ENCODE peak calls at places on chromosomes 12 and 14, in five cellular contexts. One of them, this sample, is unnamed.

GRCh38 chr12:21757665-21758064 is 16.8 kb downstream of the KCNJ8 start:
- DNase-seq in astrocyte: no peak
- DNase-seq in GM23338: no peak
- DNase-seq in natural killer cell: no peak
- DNase-seq in progenitor cell of endocrine pancreas: no peak
- DNase-seq in this sample: no peak

GRCh38 chr12:115847398-115847797 is 430.1 kb downstream of the MED13L start:
- DNase-seq in GM23338: no peak
- DNase-seq in natural killer cell: no peak
- DNase-seq in astrocyte: no peak
- DNase-seq in progenitor cell of endocrine pancreas: no peak
- DNase-seq in this sample: no peak

GRCh38 chr14:34853041-34853440 is 22.1 kb downstream of the BAZ1A start:
- DNase-seq in astrocyte: no peak
- DNase-seq in natural killer cell: no peak
- DNase-seq in GM23338: no peak
- DNase-seq in progenitor cell of endocrine pancreas: no peak
- DNase-seq in this sample: no peak

GRCh38 chr12:120116792-120117651 is 469 bp upstream of the RAB35 start:
- DNase-seq in progenitor cell of endocrine pancreas: peak
- DNase-seq in natural killer cell: peak
- DNase-seq in GM23338: peak
- DNase-seq in astrocyte: no peak
- DNase-seq in this sample: peak

GRCh38 chr12:52681551-52682380 is 1.6 kb upstream of the KRT1 start:
- DNase-seq in progenitor cell of endocrine pancreas: no peak
- DNase-seq in astrocyte: no peak
- DNase-seq in natural killer cell: no peak
- DNase-seq in GM23338: no peak
- DNase-seq in this sample: no peak

GRCh38 chr14:87264796-87265195 is 728.2 kb downstream of the GALC start:
- DNase-seq in natural killer cell: no peak
- DNase-seq in GM23338: no peak
- DNase-seq in astrocyte: peak
- DNase-seq in progenitor cell of endocrine pancreas: no peak
- DNase-seq in this sample: no peak

GRCh38 chr14:70269582-70269981 is 80.8 kb upstream of the SLC8A3 start:
- DNase-seq in progenitor cell of endocrine pancreas: no peak
- DNase-seq in astrocyte: no peak
- DNase-seq in GM23338: no peak
- DNase-seq in natural killer cell: no peak
- DNase-seq in this sample: no peak

GRCh38 chr14:38662781-38663180 is 406.9 kb upstream of the CLEC14A start:
- DNase-seq in progenitor cell of endocrine pancreas: no peak
- DNase-seq in GM23338: no peak
- DNase-seq in natural killer cell: no peak
- DNase-seq in astrocyte: no peak
- DNase-seq in this sample: no peak

GRCh38 chr12:66813137-66813867 is 134.4 kb upstream of the GRIP1 start:
- DNase-seq in natural killer cell: no peak
- DNase-seq in GM23338: no peak
- DNase-seq in progenitor cell of endocrine pancreas: no peak
- DNase-seq in astrocyte: no peak
- DNase-seq in this sample: no peak

GRCh38 chr12:34400423-34400881 is 378.2 kb downstream of the ALG10 start:
- DNase-seq in natural killer cell: peak
- DNase-seq in progenitor cell of endocrine pancreas: peak
- DNase-seq in astrocyte: no peak
- DNase-seq in GM23338: no peak
- DNase-seq in this sample: peak

GRCh38 chr12:66187822-66188221 is 1.2 kb upstream of the IRAK3 start:
- DNase-seq in astrocyte: no peak
- DNase-seq in progenitor cell of endocrine pancreas: no peak
- DNase-seq in GM23338: no peak
- DNase-seq in natural killer cell: no peak
- DNase-seq in this sample: no peak

GRCh38 chr12:6963016-6963731 is 7.3 kb downstream of the PHB2 start:
- DNase-seq in progenitor cell of endocrine pancreas: peak
- DNase-seq in natural killer cell: no peak
- DNase-seq in astrocyte: no peak
- DNase-seq in GM23338: peak
- DNase-seq in this sample: no peak

GRCh38 chr12:9647825-9648700 is 21.4 kb upstream of the CLEC2D start:
- DNase-seq in progenitor cell of endocrine pancreas: peak
- DNase-seq in GM23338: peak
- DNase-seq in natural killer cell: peak
- DNase-seq in astrocyte: peak
- DNase-seq in this sample: peak

GRCh38 chr14:24612186-24612585 is 2.7 kb upstream of the GZMH start:
- DNase-seq in GM23338: no peak
- DNase-seq in natural killer cell: no peak
- DNase-seq in progenitor cell of endocrine pancreas: no peak
- DNase-seq in astrocyte: no peak
- DNase-seq in this sample: no peak

GRCh38 chr14:65604946-65605345 is 192.4 kb downstream of the FUT8 start:
- DNase-seq in progenitor cell of endocrine pancreas: no peak
- DNase-seq in astrocyte: no peak
- DNase-seq in GM23338: no peak
- DNase-seq in natural killer cell: no peak
- DNase-seq in this sample: no peak

GRCh38 chr14:68401855-68402254 is 391.0 kb downstream of the ZFP36L1 start:
- DNase-seq in natural killer cell: no peak
- DNase-seq in progenitor cell of endocrine pancreas: no peak
- DNase-seq in astrocyte: no peak
- DNase-seq in GM23338: no peak
- DNase-seq in this sample: no peak

GRCh38 chr12:52230364-52231281 is 2.4 kb upstream of the KRT7 start:
- DNase-seq in astrocyte: peak
- DNase-seq in progenitor cell of endocrine pancreas: no peak
- DNase-seq in natural killer cell: no peak
- DNase-seq in GM23338: peak
- DNase-seq in this sample: no peak

GRCh38 chr12:124531281-124531745 is 36.1 kb downstream of the NCOR2 start:
- DNase-seq in astrocyte: no peak
- DNase-seq in progenitor cell of endocrine pancreas: no peak
- DNase-seq in GM23338: peak
- DNase-seq in natural killer cell: no peak
- DNase-seq in this sample: no peak

GRCh38 chr14:75660238-75660629 is 442 bp downstream of the ERG28 start:
- DNase-seq in astrocyte: no peak
- DNase-seq in natural killer cell: no peak
- DNase-seq in progenitor cell of endocrine pancreas: no peak
- DNase-seq in GM23338: no peak
- DNase-seq in this sample: no peak

GRCh38 chr12:117034691-117035090 is 64.5 kb downstream of the TESC start:
- DNase-seq in natural killer cell: no peak
- DNase-seq in progenitor cell of endocrine pancreas: no peak
- DNase-seq in GM23338: no peak
- DNase-seq in astrocyte: no peak
- DNase-seq in this sample: no peak

GRCh38 chr12:69405466-69405865 is 45.9 kb downstream of the YEATS4 start:
- DNase-seq in natural killer cell: no peak
- DNase-seq in progenitor cell of endocrine pancreas: no peak
- DNase-seq in astrocyte: peak
- DNase-seq in GM23338: no peak
- DNase-seq in this sample: no peak

GRCh38 chr14:32473476-32473875 is 144.4 kb downstream of the AKAP6 start:
- DNase-seq in natural killer cell: no peak
- DNase-seq in GM23338: peak
- DNase-seq in progenitor cell of endocrine pancreas: no peak
- DNase-seq in astrocyte: peak
- DNase-seq in this sample: no peak

GRCh38 chr14:24692382-24693352 is 58.7 kb upstream of the GZMB start:
- DNase-seq in progenitor cell of endocrine pancreas: no peak
- DNase-seq in natural killer cell: peak
- DNase-seq in astrocyte: no peak
- DNase-seq in GM23338: no peak
- DNase-seq in this sample: no peak

GRCh38 chr12:123232472-123232806 is 502 bp downstream of the MPHOSPH9 start:
- DNase-seq in astrocyte: no peak
- DNase-seq in natural killer cell: no peak
- DNase-seq in GM23338: no peak
- DNase-seq in progenitor cell of endocrine pancreas: no peak
- DNase-seq in this sample: no peak

GRCh38 chr12:89693639-89694202 is 14.9 kb downstream of the ATP2B1 start:
- DNase-seq in GM23338: no peak
- DNase-seq in astrocyte: peak
- DNase-seq in progenitor cell of endocrine pancreas: no peak
- DNase-seq in natural killer cell: no peak
- DNase-seq in this sample: no peak

GRCh38 chr12:53791735-53792326 is 40.1 kb upstream of the CISTR start:
- DNase-seq in natural killer cell: peak
- DNase-seq in astrocyte: no peak
- DNase-seq in GM23338: peak
- DNase-seq in progenitor cell of endocrine pancreas: no peak
- DNase-seq in this sample: no peak

GRCh38 chr12:44876554-44877275 is 600 bp upstream of the NELL2 start:
- DNase-seq in progenitor cell of endocrine pancreas: peak
- DNase-seq in astrocyte: peak
- DNase-seq in natural killer cell: no peak
- DNase-seq in GM23338: peak
- DNase-seq in this sample: no peak

GRCh38 chr12:19185262-19185929 is 55.9 kb downstream of the PLEKHA5 start:
- DNase-seq in GM23338: peak
- DNase-seq in natural killer cell: no peak
- DNase-seq in astrocyte: no peak
- DNase-seq in progenitor cell of endocrine pancreas: no peak
- DNase-seq in this sample: no peak

GRCh38 chr12:126791122-126791521 is 1475.8 kb upstream of the TMEM132C start:
- DNase-seq in natural killer cell: no peak
- DNase-seq in progenitor cell of endocrine pancreas: no peak
- DNase-seq in astrocyte: no peak
- DNase-seq in GM23338: no peak
- DNase-seq in this sample: no peak

GRCh38 chr12:8829621-8830020 is 7.2 kb downstream of the A2ML1 start:
- DNase-seq in astrocyte: no peak
- DNase-seq in natural killer cell: no peak
- DNase-seq in progenitor cell of endocrine pancreas: no peak
- DNase-seq in GM23338: no peak
- DNase-seq in this sample: no peak

GRCh38 chr12:55955800-55956508 is 9.9 kb downstream of the PMEL start:
- DNase-seq in GM23338: peak
- DNase-seq in progenitor cell of endocrine pancreas: no peak
- DNase-seq in natural killer cell: no peak
- DNase-seq in astrocyte: peak
- DNase-seq in this sample: no peak

GRCh38 chr12:38689704-38690103 is 215.7 kb downstream of the CPNE8 start:
- DNase-seq in astrocyte: peak
- DNase-seq in progenitor cell of endocrine pancreas: no peak
- DNase-seq in GM23338: no peak
- DNase-seq in natural killer cell: no peak
- DNase-seq in this sample: no peak

GRCh38 chr12:51147309-51147708 is 25.6 kb downstream of the TFCP2 start:
- DNase-seq in GM23338: no peak
- DNase-seq in natural killer cell: no peak
- DNase-seq in astrocyte: no peak
- DNase-seq in progenitor cell of endocrine pancreas: no peak
- DNase-seq in this sample: no peak

GRCh38 chr12:131537267-131537920 is 173.5 kb upstream of the SFSWAP start:
- DNase-seq in natural killer cell: no peak
- DNase-seq in progenitor cell of endocrine pancreas: no peak
- DNase-seq in astrocyte: no peak
- DNase-seq in GM23338: no peak
- DNase-seq in this sample: no peak

GRCh38 chr12:79119796-79120195 is 255.2 kb downstream of the SYT1 start:
- DNase-seq in natural killer cell: no peak
- DNase-seq in astrocyte: no peak
- DNase-seq in progenitor cell of endocrine pancreas: no peak
- DNase-seq in GM23338: peak
- DNase-seq in this sample: no peak
- TF ChIP-seq CTCF in natural killer cell: no peak
- TF ChIP-seq CTCF in astrocyte: no peak
- TF ChIP-seq CTCF in progenitor cell of endocrine pancreas: no peak
- TF ChIP-seq CTCF in GM23338: peak
- TF ChIP-seq CTCF in this sample: no peak

GRCh38 chr14:104353921-104354701 is 215.7 kb downstream of the KIF26A start:
- DNase-seq in astrocyte: no peak
- DNase-seq in GM23338: no peak
- DNase-seq in progenitor cell of endocrine pancreas: no peak
- DNase-seq in natural killer cell: peak
- DNase-seq in this sample: peak

GRCh38 chr14:104353221-104353920 is 215.0 kb downstream of the KIF26A start:
- DNase-seq in natural killer cell: peak
- DNase-seq in progenitor cell of endocrine pancreas: no peak
- DNase-seq in astrocyte: no peak
- DNase-seq in GM23338: no peak
- DNase-seq in this sample: peak

GRCh38 chr14:104355949-104356737 is 217.8 kb downstream of the KIF26A start:
- DNase-seq in astrocyte: no peak
- DNase-seq in natural killer cell: no peak
- DNase-seq in GM23338: no peak
- DNase-seq in progenitor cell of endocrine pancreas: no peak
- DNase-seq in this sample: peak

GRCh38 chr14:104356738-104357688 is 218.6 kb downstream of the KIF26A start:
- DNase-seq in GM23338: no peak
- DNase-seq in progenitor cell of endocrine pancreas: no peak
- DNase-seq in astrocyte: no peak
- DNase-seq in natural killer cell: no peak
- DNase-seq in this sample: peak

GRCh38 chr14:104355101-104355691 is 216.8 kb downstream of the KIF26A start:
- DNase-seq in astrocyte: no peak
- DNase-seq in natural killer cell: peak
- DNase-seq in GM23338: no peak
- DNase-seq in progenitor cell of endocrine pancreas: no peak
- DNase-seq in this sample: peak
- TF ChIP-seq CTCF in astrocyte: no peak
- TF ChIP-seq CTCF in natural killer cell: no peak
- TF ChIP-seq CTCF in GM23338: no peak
- TF ChIP-seq CTCF in progenitor cell of endocrine pancreas: no peak
- TF ChIP-seq CTCF in this sample: no peak

DNA sequence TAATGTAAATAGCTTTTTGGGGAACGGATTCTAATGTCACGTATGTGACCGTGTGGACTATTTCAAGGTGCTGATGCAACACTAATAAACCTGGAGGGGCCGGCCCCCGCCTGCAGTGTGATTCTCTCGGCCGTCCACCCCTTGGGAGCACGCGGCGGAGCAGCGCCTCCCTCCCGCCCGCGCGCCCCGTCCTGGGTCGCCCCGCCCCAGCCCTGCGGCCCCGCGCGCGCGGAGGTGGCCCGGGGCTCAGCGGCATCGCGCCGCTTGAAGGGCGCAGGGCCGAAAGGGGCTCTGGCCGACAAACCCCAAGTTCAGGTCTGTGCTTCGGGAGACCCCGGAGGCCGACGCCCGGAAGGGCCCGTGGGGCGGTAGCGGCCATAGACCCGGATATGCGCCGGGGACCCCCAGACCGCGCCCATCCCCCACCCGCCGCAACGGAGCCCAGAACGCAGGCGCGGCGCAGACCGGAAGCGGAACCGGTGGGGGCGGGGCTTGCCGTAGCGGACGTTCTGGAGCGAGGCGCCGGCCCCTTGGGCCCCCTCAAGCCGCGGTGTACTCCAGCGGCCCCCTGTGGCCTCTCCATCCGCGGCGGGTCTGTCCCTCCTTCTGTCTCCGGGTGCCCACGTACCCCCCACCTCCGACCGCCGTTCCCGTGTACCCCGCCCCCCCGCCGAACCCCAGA is at the start of gene TEX22:
- DNase-seq in natural killer cell: peak
- DNase-seq in astrocyte: peak
- DNase-seq in GM23338: peak
- DNase-seq in progenitor cell of endocrine pancreas: peak
- DNase-seq in this sample: peak
- TF ChIP-seq CTCF in natural killer cell: no peak
- TF ChIP-seq CTCF in astrocyte: no peak
- TF ChIP-seq CTCF in GM23338: no peak
- TF ChIP-seq CTCF in progenitor cell of endocrine pancreas: peak
- TF ChIP-seq CTCF in this sample: peak

GRCh38 chr12:108234155-108234554 is 105.0 kb downstream of the CMKLR1 start:
- DNase-seq in GM23338: no peak
- DNase-seq in astrocyte: no peak
- DNase-seq in natural killer cell: peak
- DNase-seq in progenitor cell of endocrine pancreas: no peak
- DNase-seq in this sample: no peak
- TF ChIP-seq CTCF in GM23338: no peak
- TF ChIP-seq CTCF in astrocyte: no peak
- TF ChIP-seq CTCF in natural killer cell: peak
- TF ChIP-seq CTCF in progenitor cell of endocrine pancreas: no peak
- TF ChIP-seq CTCF in this sample: peak